ENCODE peak calls at places on chromosomes 3 and 15, in nine cellular contexts. M, K, V, G, S, X, J, H and B are unnamed samples.

GRCh38 chr15:70284438-70285214 is 186.9 kb upstream of the TLE3 start:
- DNase-seq in J (no peak), K (no peak), S (no peak), V (no peak), X (no peak), G (no peak), H (no peak), M (no peak), B (no peak)

GRCh38 chr3:134809412-134810051 is 14.5 kb downstream of the EPHB1 start:
- DNase-seq in G (no peak), M (no peak), J (no peak), H (no peak), K (peak; percentile 67), V (no peak), S (no peak), X (no peak), B (no peak)

GRCh38 chr3:172146349-172146748 is 107.0 kb downstream of the FNDC3B start:
- DNase-seq in V (no peak), S (no peak), J (no peak), G (no peak), K (no peak), H (no peak), M (no peak), X (no peak), B (no peak)

GRCh38 chr3:38805765-38806386 is 10.1 kb downstream of the SCN10A start:
- DNase-seq in H (no peak), J (peak; percentile 75), S (no peak), G (no peak), X (no peak), M (peak; percentile 21), V (peak; percentile 74), K (no peak), B (no peak)

GRCh38 chr15:63972801-63973200 is 73.5 kb downstream of the DAPK2 start:
- DNase-seq in M (no peak), G (no peak), H (no peak), V (no peak), J (no peak), K (no peak), S (no peak), X (no peak), B (no peak)

GRCh38 chr15:56034514-56034913 is 41.1 kb upstream of the NEDD4 start:
- DNase-seq in V (no peak), J (no peak), M (no peak), G (no peak), H (no peak), S (no peak), K (no peak), X (no peak), B (no peak)

GRCh38 chr3:69255928-69256327 is 130.0 kb downstream of the FRMD4B start:
- DNase-seq in M (no peak), J (no peak), H (no peak), K (peak; percentile 0), V (no peak), S (no peak), G (no peak), X (no peak), B (no peak)

GRCh38 chr3:53772562-53773329 is 73.5 kb downstream of the CHDH start:
- DNase-seq in V (no peak), G (no peak), K (peak; percentile 5), M (no peak), H (no peak), S (no peak), J (peak; percentile 16), X (no peak), B (no peak)

GRCh38 chr15:69626095-69627066 is 173.8 kb downstream of the RPLP1 start:
- DNase-seq in S (no peak), K (no peak), G (no peak), X (no peak), H (no peak), M (no peak), V (no peak), J (no peak), B (no peak)

GRCh38 chr3:71541313-71541712 is 42.2 kb downstream of the FOXP1 start:
- DNase-seq in V (no peak), K (no peak), H (no peak), X (no peak), S (no peak), M (no peak), G (no peak), J (no peak), B (no peak)

GRCh38 chr3:150252462-150252861 is 155.6 kb upstream of the TSC22D2 start:
- DNase-seq in V (peak; percentile 22), G (no peak), H (no peak), S (peak; percentile 29), J (peak; percentile 72), M (no peak), X (no peak), K (no peak), B (no peak)